ENCODE peak calls at places on chromosomes 1 and 21, in four cellular contexts. Q, A, C and M are unnamed samples.

GRCh38 chr1:226661965-226662364 is 77.1 kb downstream of the ITPKB start:
- DNase-seq in Q (peak; percentile 6), A (no peak), C (no peak), M (no peak)

GRCh38 chr1:161180643-161181042 is 3.3 kb upstream of the B4GALT3 start:
- DNase-seq in Q (peak; percentile 2), A (no peak), C (no peak), M (no peak)

GRCh38 chr21:38129711-38130110 is 127.1 kb upstream of the KCNJ15 start:
- DNase-seq in Q (no peak), A (no peak), C (no peak), M (no peak)

GRCh38 chr1:77762072-77762476 is 2.4 kb upstream of the USP33 start:
- DNase-seq in Q (no peak), A (no peak), C (no peak), M (no peak)

GRCh38 chr21:15774590-15774989 is 44.8 kb downstream of the USP25 start:
- DNase-seq in Q (no peak), A (no peak), C (no peak), M (no peak)

GRCh38 chr1:109910123-109910962 is at the start of gene CSF1:
- DNase-seq in Q (peak; percentile 84), A (peak; percentile 84), C (peak; percentile 37), M (peak; percentile 70)

GRCh38 chr1:51517361-51518032 is 1.6 kb downstream of the EPS15 start:
- DNase-seq in Q (no peak), A (no peak), C (no peak), M (peak; percentile 40)

GRCh38 chr1:169115891-169116585 is 9.5 kb downstream of the ATP1B1 start:
- DNase-seq in Q (peak; percentile 63), A (peak; percentile 49), C (no peak), M (no peak)

GRCh38 chr1:26295194-26296138 is 11.0 kb downstream of the UBXN11 start:
- DNase-seq in Q (no peak), A (no peak), C (no peak), M (no peak)

GRCh38 chr21:38751379-38752050 is 54.2 kb upstream of the ETS2 start:
- DNase-seq in Q (peak; percentile 85), A (no peak), C (no peak), M (peak; percentile 16)

GRCh38 chr1:111965781-111966453 is 23.6 kb downstream of the KCND3 start:
- DNase-seq in Q (no peak), A (no peak), C (no peak), M (no peak)

GRCh38 chr1:1928231-1929101 is 9.4 kb upstream of the TMEM52 start:
- DNase-seq in Q (peak; percentile 32), A (no peak), C (no peak), M (no peak)

GRCh38 chr1:4105300-4105880 is 205.3 kb upstream of the C1orf174 start:
- DNase-seq in Q (no peak), A (no peak), C (no peak), M (no peak)

GRCh38 chr21:16418663-16419062 is 688.9 kb downstream of the USP25 start:
- DNase-seq in Q (no peak), A (no peak), C (no peak), M (no peak)

GRCh38 chr21:27476696-27477095 is 509.8 kb upstream of the ADAMTS5 start:
- DNase-seq in Q (no peak), A (no peak), C (no peak), M (peak; percentile 24)

GRCh38 chr1:17887646-17888395 is 132.7 kb downstream of the ACTL8 start:
- DNase-seq in Q (no peak), A (no peak), C (no peak), M (no peak)

GRCh38 chr1:34923490-34923889 is 6.0 kb downstream of the DLGAP3 start:
- DNase-seq in Q (no peak), A (no peak), C (no peak), M (peak; percentile 78)

GRCh38 chr1:207853372-207853757 is 57.6 kb downstream of the CD34 start:
- DNase-seq in Q (no peak), A (no peak), C (no peak), M (no peak)

GRCh38 chr1:88291902-88292301 is 392.2 kb upstream of the PKN2 start:
- DNase-seq in Q (no peak), A (no peak), C (no peak), M (no peak)

GRCh38 chr1:110302836-110303235 is 36.3 kb upstream of the RBM15 start:
- DNase-seq in Q (no peak), A (no peak), C (no peak), M (no peak)

GRCh38 chr1:205749826-205750682 is at the start of gene NUCKS1:
- DNase-seq in Q (peak; percentile 98), A (peak; percentile 84), C (peak; percentile 89), M (peak; percentile 99)

GRCh38 chr1:199283814-199284213 is 645.0 kb downstream of the PTPRC start:
- DNase-seq in Q (no peak), A (no peak), C (no peak), M (no peak)

GRCh38 chr1:97013904-97014303 is 292.3 kb downstream of the PTBP2 start:
- DNase-seq in Q (no peak), A (no peak), C (no peak), M (no peak)

GRCh38 chr1:43668956-43669355 is 19.0 kb downstream of the KDM4A start:
- DNase-seq in Q (no peak), A (no peak), C (no peak), M (no peak)

GRCh38 chr1:92876351-92876750 is 44.5 kb downstream of the RPL5 start:
- DNase-seq in Q (no peak), A (no peak), C (no peak), M (peak; percentile 42)

GRCh38 chr1:70358921-70359564 is 4.5 kb upstream of the ANKRD13C start:
- DNase-seq in Q (no peak), A (peak; percentile 56), C (no peak), M (no peak)

GRCh38 chr1:183281039-183281438 is 95.0 kb downstream of the LAMC2 start:
- DNase-seq in Q (peak; percentile 57), A (no peak), C (no peak), M (no peak)

GRCh38 chr1:232611834-232612233 is 18.1 kb downstream of the SIPA1L2 start:
- DNase-seq in Q (no peak), A (no peak), C (no peak), M (no peak)

GRCh38 chr1:33049381-33049780 is 12.7 kb upstream of the AK2 start:
- DNase-seq in Q (no peak), A (no peak), C (no peak), M (no peak)

GRCh38 chr1:86708923-86709322 is 4.5 kb downstream of the SH3GLB1 start:
- DNase-seq in Q (no peak), A (no peak), C (no peak), M (no peak)